ENCODE peak calls at places on chromosome 3, in six cellular contexts. K, T, O, I, L and C are unnamed samples.
A peak's percentile ranks its signal among the peaks of the same experiment; 100 is the strongest.

GRCh38 chr3:147398841-147399534 is 7.4 kb downstream of the ZIC4 start:
- DNase-seq in I (no peak), L (peak; percentile 19), K (no peak), O (no peak), T (no peak), C (no peak)

GRCh38 chr3:57583544-57583943 is 13.6 kb downstream of the ARF4 start:
- DNase-seq in O (no peak), L (no peak), T (no peak), I (no peak), K (no peak), C (no peak)

GRCh38 chr3:131033480-131034080 is 6.9 kb downstream of the NEK11 start:
- DNase-seq in K (peak; percentile 39), I (no peak), L (no peak), O (peak; percentile 55), T (peak; percentile 51), C (peak; percentile 87)

GRCh38 chr3:146972726-146973125 is 367.6 kb upstream of the PLSCR5 start:
- DNase-seq in I (no peak), L (no peak), K (no peak), O (peak; percentile 8), T (peak; percentile 48), C (peak; percentile 63)

GRCh38 chr3:20041197-20041780 is 1.0 kb downstream of the KAT2B start:
- DNase-seq in K (peak; percentile 56), O (peak; percentile 56), I (peak; percentile 71), T (peak; percentile 73), L (peak; percentile 74), C (peak; percentile 63)

GRCh38 chr3:49133226-49133951 is 539 bp upstream of the LAMB2 start:
- DNase-seq in I (peak; percentile 81), L (peak; percentile 85), O (peak; percentile 85), K (peak; percentile 85), T (peak; percentile 94), C (peak; percentile 67)

GRCh38 chr3:136862611-136862951 is 573 bp downstream of the NCK1 start:
- DNase-seq in K (no peak), T (peak; percentile 73), I (peak; percentile 56), O (peak; percentile 57), L (no peak), C (peak; percentile 85)

GRCh38 chr3:186406669-186407635 is 44.9 kb upstream of the DGKG start:
- DNase-seq in O (no peak), I (no peak), K (no peak), T (no peak), L (no peak), C (no peak)

GRCh38 chr3:126536126-126536525 is 12.2 kb downstream of the CHST13 start:
- DNase-seq in O (no peak), K (no peak), I (no peak), L (no peak), T (no peak), C (no peak)

GRCh38 chr3:33229947-33230346 is 11.3 kb upstream of the SUSD5 start:
- DNase-seq in O (no peak), T (no peak), K (no peak), I (no peak), L (no peak), C (no peak)

GRCh38 chr3:150067561-150067960 is 96.9 kb upstream of the PFN2 start:
- DNase-seq in I (no peak), K (no peak), L (no peak), T (no peak), O (no peak), C (no peak)

GRCh38 chr3:109131276-109131675 is 5.2 kb upstream of the C3orf85 start:
- DNase-seq in T (no peak), O (no peak), L (no peak), K (no peak), I (no peak), C (no peak)

GRCh38 chr3:38226273-38226672 is 39.3 kb upstream of the SLC22A13 start:
- DNase-seq in O (peak; percentile 47), K (no peak), L (no peak), T (no peak), I (no peak), C (peak; percentile 9)

GRCh38 chr3:41199866-41200668 is 762 bp downstream of the CTNNB1 start:
- DNase-seq in K (no peak), T (peak; percentile 56), L (no peak), O (no peak), I (peak; percentile 63), C (peak; percentile 38)

GRCh38 chr3:28912120-28912885 is 368.6 kb upstream of the RBMS3 start:
- DNase-seq in K (no peak), I (no peak), O (peak; percentile 79), L (no peak), T (peak; percentile 59), C (no peak)

GRCh38 chr3:15102256-15102655 is 3.3 kb upstream of the RBSN start:
- DNase-seq in K (no peak), I (no peak), O (no peak), T (no peak), L (no peak), C (no peak)

GRCh38 chr3:120144267-120144666 is 50.0 kb upstream of the GSK3B start:
- DNase-seq in O (peak; percentile 43), K (no peak), L (no peak), T (no peak), I (no peak), C (peak; percentile 90)

GRCh38 chr3:33134026-33134625 is 20.3 kb downstream of the CRTAP start:
- DNase-seq in O (peak; percentile 77), I (no peak), L (no peak), T (peak; percentile 17), K (no peak), C (no peak)

GRCh38 chr3:187944391-187945179 is 199.3 kb upstream of the BCL6 start:
- DNase-seq in L (no peak), O (no peak), K (no peak), I (no peak), T (no peak), C (no peak)

GRCh38 chr3:111803123-111803593 is 55.9 kb upstream of the PHLDB2 start:
- DNase-seq in T (peak; percentile 86), O (peak; percentile 97), I (no peak), K (no peak), L (no peak), C (peak; percentile 88)

GRCh38 chr3:177724020-177724638 is 526.8 kb upstream of the TBL1XR1 start:
- DNase-seq in I (no peak), T (peak; percentile 45), L (no peak), O (no peak), K (no peak), C (peak; percentile 29)

GRCh38 chr3:69499899-69500316 is 114.0 kb upstream of the FRMD4B start:
- DNase-seq in I (no peak), O (no peak), K (no peak), T (no peak), L (no peak), C (peak; percentile 14)

GRCh38 chr3:17581421-17582080 is 160.9 kb downstream of the TBC1D5 start:
- DNase-seq in O (peak; percentile 20), I (no peak), T (no peak), K (no peak), L (no peak), C (peak; percentile 7)

GRCh38 chr3:94429517-94429916 is 366.7 kb downstream of the NSUN3 start:
- DNase-seq in L (no peak), I (no peak), O (peak; percentile 38), T (no peak), K (no peak), C (no peak)

GRCh38 chr3:66181764-66182163 is 39.0 kb upstream of the SLC25A26 start:
- DNase-seq in L (no peak), I (no peak), O (no peak), K (no peak), T (no peak), C (no peak)

GRCh38 chr3:42173307-42173706 is 82.2 kb downstream of the TRAK1 start:
- DNase-seq in T (no peak), I (no peak), L (no peak), O (no peak), K (no peak), C (no peak)

GRCh38 chr3:138381950-138382715 is 33.8 kb downstream of the MRAS start:
- DNase-seq in O (peak; percentile 45), K (no peak), T (peak; percentile 68), L (no peak), I (no peak), C (peak; percentile 88)

GRCh38 chr3:82000773-82001172 is 239.3 kb upstream of the GBE1 start:
- DNase-seq in L (no peak), I (peak; percentile 35), T (no peak), O (no peak), K (no peak), C (no peak)

GRCh38 chr3:170440346-170440745 is 21.7 kb downstream of the CLDN11 start:
- DNase-seq in I (no peak), L (no peak), K (no peak), O (peak; percentile 63), T (peak; percentile 20), C (no peak)
- H3K14ac ChIP-seq in I (no peak overlapping the region), L (no peak overlapping the region), K (no peak overlapping the region), O (no peak overlapping the region), T (no peak overlapping the region), C (no peak overlapping the region)

DNA sequence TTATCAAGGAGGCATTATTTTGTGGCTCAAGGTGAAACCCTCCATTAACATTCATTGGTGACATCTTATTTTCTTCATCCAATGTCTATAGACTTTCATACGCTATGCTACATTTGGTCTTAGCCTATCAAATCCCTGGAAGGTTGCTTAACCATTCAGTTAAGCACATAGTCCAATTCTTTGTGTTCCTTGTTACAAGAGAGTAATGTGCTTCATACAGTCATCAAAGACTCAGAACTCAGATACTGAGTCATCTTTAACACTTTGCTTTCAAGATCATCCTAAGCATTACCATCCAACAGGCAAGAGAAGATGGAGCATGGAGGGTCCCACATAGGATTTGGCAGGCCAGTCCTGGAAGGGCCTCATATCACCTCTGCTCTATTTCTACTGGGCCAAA is 1202.1 kb downstream of the ROBO1 start:
- DNase-seq in I (no peak), L (no peak), K (no peak), T (no peak), O (no peak), C (no peak)
- H3K14ac ChIP-seq in I (no peak overlapping the region), L (no peak overlapping the region), K (no peak overlapping the region), T (no peak overlapping the region), O (no peak overlapping the region), C (no peak overlapping the region)

DNA sequence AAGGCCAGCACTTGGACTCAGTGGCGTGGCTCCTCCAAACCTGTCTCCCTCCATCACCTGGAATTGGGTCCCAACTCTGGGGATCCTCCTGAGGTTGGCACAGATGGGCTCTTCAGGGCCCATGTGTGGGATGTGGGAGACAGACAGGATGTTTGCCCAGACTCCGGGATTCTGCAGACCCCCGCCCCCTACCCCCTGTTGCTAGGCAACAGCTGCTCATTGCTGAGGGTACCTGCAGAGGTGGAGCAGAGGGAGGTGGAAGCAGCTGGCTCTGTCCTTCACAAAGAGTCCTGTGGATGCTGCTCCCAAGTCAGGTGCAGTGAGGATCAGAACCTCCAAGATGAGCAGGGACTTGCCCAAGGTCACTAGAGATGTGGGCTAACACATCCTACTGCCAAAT is 40.0 kb upstream of the SLC6A1 start:
- DNase-seq in K (no peak), L (no peak), T (no peak), O (no peak), I (no peak), C (no peak)
- H3K14ac ChIP-seq in K (no peak overlapping the region), L (no peak overlapping the region), T (no peak overlapping the region), O (no peak overlapping the region), I (no peak overlapping the region), C (no peak overlapping the region)

DNA sequence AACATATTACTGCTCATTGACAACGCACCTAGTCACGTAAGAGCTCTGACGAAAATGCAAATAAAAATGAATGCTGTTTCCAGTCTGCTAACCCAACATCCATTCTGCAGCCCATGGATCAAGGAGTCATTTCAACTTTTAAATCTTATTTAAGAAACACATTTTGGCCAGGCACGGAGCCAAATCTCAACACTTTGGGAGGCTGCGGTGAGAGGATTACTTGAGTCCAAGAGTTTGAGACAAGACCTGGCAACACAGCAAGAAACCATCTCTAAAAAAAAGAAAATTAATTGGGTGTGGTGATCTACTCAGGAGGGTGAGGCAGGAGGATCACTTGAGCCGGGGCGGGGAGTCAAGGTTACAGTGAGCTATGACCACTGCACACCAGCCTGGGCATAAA is 22.4 kb upstream of the TM4SF19 start:
- DNase-seq in I (no peak), T (no peak), K (no peak), L (no peak), O (peak; percentile 13), C (no peak)
- H3K14ac ChIP-seq in I (no peak overlapping the region), T (no peak overlapping the region), K (no peak overlapping the region), L (no peak overlapping the region), O (no peak overlapping the region), C (no peak overlapping the region)